ENCODE peak calls at places on chromosomes 6 and 20, in six cellular contexts. V is HepG2, N is HCT116, K is H1, L is K562, C is endothelial cell of umbilical vein. A is an unnamed sample. For H3K9me3, the result is how much of the 10 kb centered on the place peaks cover.

GRCh38 chr6:19723533-19723932 is 113.6 kb upstream of the ID4 start:
- DNase-seq in L (no peak), N (no peak), V (no peak), C (no peak), K (no peak), A (no peak)

GRCh38 chr6:132023490-132023889 is 72.3 kb upstream of the CCN2 start:
- DNase-seq in K (no peak), C (no peak), L (no peak), V (peak), N (peak), A (no peak)

GRCh38 chr6:79188885-79189505 is 45.5 kb downstream of the HMGN3 start:
- DNase-seq in L (no peak), V (no peak), N (no peak), K (no peak), C (peak), A (no peak)

GRCh38 chr6:6694825-6695710 is 106.5 kb downstream of the LY86 start:
- DNase-seq in N (no peak), L (peak), V (no peak), C (no peak), K (peak), A (no peak)

GRCh38 chr6:14857501-14857900 is 388.4 kb upstream of the JARID2 start:
- DNase-seq in N (no peak), K (no peak), V (no peak), C (no peak), L (no peak), A (no peak)

GRCh38 chr6:52335576-52335975 is 26.4 kb upstream of the PAQR8 start:
- DNase-seq in V (no peak), L (no peak), K (no peak), C (no peak), N (no peak), A (no peak)

GRCh38 chr6:111122458-111123286 is 35.4 kb downstream of the SLC16A10 start:
- DNase-seq in V (no peak), N (no peak), K (no peak), C (no peak), L (no peak), A (no peak)

GRCh38 chr6:28824793-28825731 is 98.7 kb downstream of the TRIM27 start:
- DNase-seq in C (no peak), V (no peak), L (peak), K (no peak), N (no peak), A (no peak)

GRCh38 chr20:8399963-8400362 is 267.9 kb downstream of the PLCB1 start:
- DNase-seq in C (no peak), V (no peak), N (no peak), K (no peak), L (no peak), A (no peak)

GRCh38 chr6:1494671-1495070 is 105.3 kb downstream of the FOXF2 start:
- DNase-seq in V (no peak), K (no peak), C (no peak), L (no peak), N (no peak), A (no peak)

GRCh38 chr6:125797934-125798444 is 7.2 kb downstream of the NCOA7 start:
- DNase-seq in L (no peak), V (no peak), K (no peak), C (no peak), N (no peak), A (no peak)

GRCh38 chr6:37024665-37025337 is 19.3 kb downstream of the FGD2 start:
- DNase-seq in V (no peak), K (no peak), N (peak), L (no peak), C (no peak), A (no peak)

GRCh38 chr20:20666359-20666758 is 46.1 kb downstream of the RALGAPA2 start:
- DNase-seq in K (no peak), N (no peak), V (no peak), L (no peak), C (peak), A (no peak)

GRCh38 chr20:53597085-53597482 is 3.4 kb upstream of the ZNF217 start:
- DNase-seq in V (peak), C (no peak), K (no peak), N (no peak), L (no peak), A (no peak)

GRCh38 chr6:49462599-49462926 is 490 bp downstream of the MMUT start:
- DNase-seq in V (no peak), N (no peak), K (no peak), L (peak), C (no peak), A (no peak)

GRCh38 chr20:5400164-5400762 is 83.5 kb upstream of the PROKR2 start:
- DNase-seq in L (peak), N (no peak), K (no peak), C (peak), V (peak), A (no peak)

GRCh38 chr20:32336918-32337347 is 21.2 kb upstream of the ASXL1 start:
- DNase-seq in V (peak), K (no peak), C (peak), N (no peak), L (peak), A (no peak)

GRCh38 chr20:9889270-9889981 is 50.5 kb upstream of the PAK5 start:
- DNase-seq in K (no peak), V (peak), L (no peak), C (peak), N (no peak), A (no peak)

GRCh38 chr20:36641506-36641843 is 4.5 kb downstream of the SLA2 start:
- DNase-seq in N (no peak), C (no peak), V (no peak), L (no peak), K (no peak), A (no peak)

GRCh38 chr6:28597217-28597835 is 71.6 kb downstream of the GPX5 start:
- DNase-seq in L (no peak), V (peak), C (peak), N (peak), K (no peak), A (peak)

GRCh38 chr6:122653094-122653493 is 42.9 kb downstream of the PKIB start:
- DNase-seq in K (no peak), L (no peak), C (no peak), V (peak), N (peak), A (no peak)

GRCh38 chr6:24901698-24902328 is 33.9 kb downstream of the RIPOR2 start:
- DNase-seq in N (no peak), V (no peak), C (no peak), L (no peak), K (no peak), A (no peak)

GRCh38 chr6:6600865-6601264 is 12.3 kb downstream of the LY86 start:
- DNase-seq in L (no peak), K (no peak), N (no peak), C (no peak), V (peak), A (no peak)

GRCh38 chr6:6680524-6680923 is 92.0 kb downstream of the LY86 start:
- DNase-seq in L (no peak), K (no peak), N (no peak), C (no peak), V (no peak), A (peak)

GRCh38 chr20:35021063-35021462 is 65.4 kb downstream of the MYH7B start:
- DNase-seq in N (no peak), K (no peak), L (no peak), C (peak), V (no peak), A (no peak)

GRCh38 chr6:85464260-85464644 is 14.4 kb downstream of the NT5E start:
- DNase-seq in V (no peak), K (no peak), L (no peak), C (peak), N (peak), A (peak)
- TF ChIP-seq POLR2AphosphoS5 in V (no peak), K (no peak), L (no peak), C (peak), N (peak), A (peak)

DNA sequence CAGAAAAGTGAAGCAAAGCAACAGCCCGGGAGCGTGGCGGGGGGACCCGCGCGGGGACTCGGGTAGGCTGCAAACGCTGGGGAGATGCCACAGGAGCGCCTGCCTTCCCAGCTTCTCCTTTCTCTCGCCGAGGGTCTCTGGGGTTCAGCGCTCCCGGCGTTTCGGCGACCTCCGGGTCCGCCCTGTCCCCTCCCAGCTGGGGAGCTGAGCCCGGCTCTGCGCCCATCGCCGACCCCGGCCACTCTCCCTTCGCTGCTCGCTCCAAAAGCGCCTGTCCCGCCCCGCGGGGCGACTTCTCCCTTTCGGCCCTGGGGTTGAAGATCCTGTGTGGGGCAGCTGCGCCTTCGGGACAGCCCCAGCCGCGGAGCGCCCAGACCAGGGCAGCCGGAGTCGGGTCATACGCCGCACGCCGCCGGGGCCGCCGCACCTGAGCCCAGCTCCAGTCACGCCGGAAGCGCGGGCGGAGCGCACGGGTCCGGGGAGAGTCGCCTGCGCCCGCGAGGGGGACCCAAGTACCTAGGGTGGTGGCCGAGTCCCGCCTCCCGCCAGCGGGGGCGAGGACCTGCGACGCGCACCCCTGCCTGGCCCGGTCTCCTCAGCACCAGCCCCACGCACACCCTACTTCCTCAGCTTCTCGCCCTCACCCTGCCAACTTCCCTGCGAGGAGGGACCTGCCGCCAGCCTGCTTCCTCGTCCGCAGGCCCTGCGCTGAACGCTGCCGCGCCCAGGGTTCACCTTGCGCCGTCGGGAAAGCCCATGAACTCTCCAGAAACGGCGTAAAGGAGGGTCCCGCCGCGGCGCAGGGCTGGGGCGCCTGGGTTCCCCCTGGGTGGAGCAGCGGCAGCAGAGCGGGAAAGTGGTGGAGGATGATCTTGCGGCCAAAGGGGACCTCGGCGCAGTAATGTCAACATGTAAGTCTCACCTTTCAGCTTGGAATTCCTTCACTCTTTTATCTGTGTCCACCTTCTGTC is at the start of gene ADGRG6:
- DNase-seq in N (peak), C (peak), L (peak), K (no peak), V (peak), A (no peak)
- TF ChIP-seq EZH2 in N (no peak), C (no peak), L (no peak), K (peak), V (no peak), A (no peak)

DNA sequence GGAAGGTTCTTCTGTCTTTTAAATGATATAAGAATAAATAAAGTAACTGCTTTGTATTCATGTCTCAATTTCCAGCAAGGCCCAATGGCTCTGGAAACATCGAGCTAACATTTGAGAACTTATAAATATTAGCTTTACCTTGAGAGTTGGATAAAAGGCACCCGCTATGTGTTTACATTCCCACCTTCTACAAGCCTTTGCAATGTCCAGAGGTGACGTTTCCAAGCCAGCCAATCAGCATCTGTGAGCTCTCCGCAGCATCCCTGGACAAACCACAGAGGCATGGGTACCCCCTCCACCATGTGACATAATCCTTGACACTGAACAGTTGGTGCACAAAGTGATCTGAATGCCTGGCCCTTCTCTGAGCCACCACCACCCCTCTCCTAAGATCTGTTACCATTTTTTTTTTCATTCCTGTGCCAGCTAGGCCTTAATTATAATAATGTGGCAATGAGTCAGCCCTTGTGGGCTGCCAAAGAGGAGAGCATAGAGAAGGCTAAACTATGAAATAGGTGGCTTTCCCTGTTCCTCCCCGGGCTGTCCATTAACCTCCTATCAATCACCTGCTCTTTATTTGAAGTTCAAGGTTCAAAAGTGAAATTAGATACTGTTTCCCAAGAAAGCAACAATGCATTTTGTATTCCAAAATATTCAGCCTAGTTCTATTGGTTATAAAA is 4.1 kb downstream of the CBLN4 start:
- DNase-seq in V (peak), N (no peak), L (no peak), K (no peak), C (no peak), A (no peak)
- H3K9me3 ChIP-seq in V (half or more), N (under half), L (under half), K (under half), C (under half), A (under half)

DNA sequence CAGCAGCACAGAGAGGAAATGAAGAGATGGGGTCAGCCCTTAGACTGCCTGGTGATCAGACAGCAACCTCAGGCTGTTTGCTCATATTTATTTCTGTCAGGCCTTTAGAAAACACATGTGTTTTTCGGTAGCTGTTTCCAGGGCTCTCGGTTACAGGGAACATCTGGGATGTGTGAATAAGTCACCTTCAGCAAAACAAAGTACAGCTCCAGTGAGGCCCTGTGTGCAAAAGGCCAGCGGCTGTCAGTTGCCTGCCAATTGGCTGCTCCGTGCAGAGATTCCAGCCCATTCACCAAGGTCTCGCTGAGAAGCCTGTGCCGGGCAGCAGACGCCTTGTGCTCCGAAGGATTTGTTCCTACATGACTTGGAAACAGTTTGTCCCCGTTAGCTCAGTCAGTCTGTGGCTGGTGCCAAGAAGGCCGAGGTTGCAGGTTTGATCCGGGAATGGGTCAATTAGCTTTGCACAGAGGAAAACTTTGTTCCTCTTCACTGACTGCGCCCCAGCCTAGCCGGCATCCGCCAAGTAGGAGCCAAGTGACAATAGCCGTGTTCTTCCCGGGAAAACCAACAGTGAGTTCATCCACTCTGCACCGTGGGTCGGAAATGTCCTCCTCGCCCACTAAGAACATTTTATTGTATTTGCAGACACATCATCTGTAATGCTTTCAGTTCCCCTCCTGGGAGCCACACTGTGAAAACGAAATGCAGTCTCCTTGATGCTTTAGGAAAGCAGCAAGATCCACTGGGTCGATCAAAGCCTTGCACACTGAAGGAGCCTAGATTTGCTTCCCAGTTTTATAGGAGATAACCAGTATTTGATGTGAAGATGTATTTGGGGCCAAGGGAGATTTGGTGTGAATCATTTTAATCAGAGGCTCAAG is 315.4 kb upstream of the CDYL start:
- DNase-seq in V (no peak), N (no peak), C (no peak), L (no peak), K (no peak), A (no peak)
- TF ChIP-seq POLR2AphosphoS5 in V (no peak), N (no peak), C (no peak), L (no peak), K (no peak), A (no peak)

GRCh38 chr6:168016756-168017525 is 19.5 kb downstream of the KIF25 start:
- DNase-seq in L (no peak), C (no peak), K (no peak), N (no peak), V (no peak), A (no peak)

GRCh38 chr6:168017629-168018028 is 20.2 kb downstream of the KIF25 start:
- DNase-seq in K (no peak), N (no peak), C (no peak), L (no peak), V (no peak), A (no peak)

GRCh38 chr6:168015492-168016175 is 18.2 kb downstream of the KIF25 start:
- DNase-seq in C (no peak), L (no peak), N (no peak), K (no peak), V (peak), A (no peak)

GRCh38 chr6:168014406-168014959 is 17.0 kb downstream of the KIF25 start:
- DNase-seq in N (no peak), L (no peak), K (no peak), V (no peak), C (no peak), A (no peak)

GRCh38 chr6:168016176-168016620 is 18.7 kb downstream of the KIF25 start:
- DNase-seq in V (no peak), K (no peak), L (no peak), N (no peak), C (no peak), A (no peak)
- TF ChIP-seq EZH2 in V (no peak), K (no peak), L (no peak), N (no peak), C (no peak), A (no peak)

A was measured in SK-N-MC.